ENCODE peak calls at places on chromosome 1, in four cellular contexts. One of them, this sample, is unnamed.

GRCh38 chr1:180816132-180816531 is 96.6 kb upstream of the KIAA1614 start:
- DNase-seq in SW480: no peak
- DNase-seq in DMS53: peak
- DNase-seq in smooth muscle cell of the brain vasculature: no peak
- DNase-seq in this sample: no peak

GRCh38 chr1:67645495-67646144 is 39.4 kb upstream of the GADD45A start:
- DNase-seq in SW480: no peak
- DNase-seq in DMS53: peak
- DNase-seq in smooth muscle cell of the brain vasculature: no peak
- DNase-seq in this sample: peak

GRCh38 chr1:240906477-240906876 is 294.5 kb upstream of the GREM2 start:
- DNase-seq in SW480: no peak
- DNase-seq in DMS53: peak
- DNase-seq in smooth muscle cell of the brain vasculature: no peak
- DNase-seq in this sample: no peak

GRCh38 chr1:192529811-192530210 is 45.8 kb upstream of the RGS1 start:
- DNase-seq in SW480: no peak
- DNase-seq in DMS53: no peak
- DNase-seq in smooth muscle cell of the brain vasculature: no peak
- DNase-seq in this sample: no peak

GRCh38 chr1:33257388-33257758 is 1.1 kb downstream of the ZNF362 start:
- DNase-seq in SW480: no peak
- DNase-seq in DMS53: no peak
- DNase-seq in smooth muscle cell of the brain vasculature: no peak
- DNase-seq in this sample: no peak

GRCh38 chr1:23558872-23559135 is 497 bp downstream of the ID3 start:
- DNase-seq in SW480: no peak
- DNase-seq in DMS53: peak
- DNase-seq in smooth muscle cell of the brain vasculature: no peak
- DNase-seq in this sample: no peak

GRCh38 chr1:221149676-221150075 is 270.4 kb downstream of the HLX start:
- DNase-seq in SW480: no peak
- DNase-seq in DMS53: no peak
- DNase-seq in smooth muscle cell of the brain vasculature: no peak
- DNase-seq in this sample: no peak

GRCh38 chr1:176206006-176206960 is 803 bp downstream of the COP1 start:
- DNase-seq in SW480: peak
- DNase-seq in DMS53: peak
- DNase-seq in smooth muscle cell of the brain vasculature: no peak
- DNase-seq in this sample: peak

GRCh38 chr1:43207229-43207853 is 35.2 kb downstream of the CFAP57 start:
- DNase-seq in SW480: peak
- DNase-seq in DMS53: peak
- DNase-seq in smooth muscle cell of the brain vasculature: no peak
- DNase-seq in this sample: no peak

GRCh38 chr1:226626577-226626956 is 78.0 kb downstream of the STUM start:
- DNase-seq in SW480: peak
- DNase-seq in DMS53: peak
- DNase-seq in smooth muscle cell of the brain vasculature: no peak
- DNase-seq in this sample: peak

GRCh38 chr1:2976180-2976562 is 45.1 kb upstream of the ACTRT2 start:
- DNase-seq in SW480: no peak
- DNase-seq in DMS53: no peak
- DNase-seq in smooth muscle cell of the brain vasculature: no peak
- DNase-seq in this sample: no peak

GRCh38 chr1:110174961-110175360 is 24.7 kb downstream of the SLC6A17 start:
- DNase-seq in SW480: no peak
- DNase-seq in DMS53: no peak
- DNase-seq in smooth muscle cell of the brain vasculature: no peak
- DNase-seq in this sample: no peak

GRCh38 chr1:155012052-155012546 is 9.5 kb downstream of the ZBTB7B start:
- DNase-seq in SW480: no peak
- DNase-seq in DMS53: no peak
- DNase-seq in smooth muscle cell of the brain vasculature: no peak
- DNase-seq in this sample: no peak

GRCh38 chr1:227776277-227776676 is 39.2 kb upstream of the PRSS38 start:
- DNase-seq in SW480: no peak
- DNase-seq in DMS53: no peak
- DNase-seq in smooth muscle cell of the brain vasculature: no peak
- DNase-seq in this sample: no peak

GRCh38 chr1:16727190-16728111 is 12.9 kb upstream of the RNU1-4 start:
- DNase-seq in SW480: peak
- DNase-seq in DMS53: peak
- DNase-seq in smooth muscle cell of the brain vasculature: no peak
- DNase-seq in this sample: peak

GRCh38 chr1:16162163-16162822 is 6.4 kb upstream of the EPHA2 start:
- DNase-seq in SW480: peak
- DNase-seq in DMS53: no peak
- DNase-seq in smooth muscle cell of the brain vasculature: no peak
- DNase-seq in this sample: no peak

GRCh38 chr1:2929335-2929734 is 91.9 kb upstream of the ACTRT2 start:
- DNase-seq in SW480: no peak
- DNase-seq in DMS53: no peak
- DNase-seq in smooth muscle cell of the brain vasculature: no peak
- DNase-seq in this sample: no peak

GRCh38 chr1:205317311-205317917 is 4.1 kb downstream of the NUAK2 start:
- DNase-seq in SW480: peak
- DNase-seq in DMS53: peak
- DNase-seq in smooth muscle cell of the brain vasculature: no peak
- DNase-seq in this sample: peak

GRCh38 chr1:246572795-246573194 is 6.5 kb downstream of the CNST start:
- DNase-seq in SW480: no peak
- DNase-seq in DMS53: no peak
- DNase-seq in smooth muscle cell of the brain vasculature: no peak
- DNase-seq in this sample: no peak

GRCh38 chr1:26784023-26784871 is 3.5 kb upstream of the PIGV start:
- DNase-seq in SW480: peak
- DNase-seq in DMS53: peak
- DNase-seq in smooth muscle cell of the brain vasculature: peak
- DNase-seq in this sample: peak

GRCh38 chr1:175702079-175702795 is 41.2 kb downstream of the TNR start:
- DNase-seq in SW480: no peak
- DNase-seq in DMS53: no peak
- DNase-seq in smooth muscle cell of the brain vasculature: no peak
- DNase-seq in this sample: no peak

GRCh38 chr1:116909511-116910378 is at the start of gene PTGFRN:
- DNase-seq in SW480: peak
- DNase-seq in DMS53: peak
- DNase-seq in smooth muscle cell of the brain vasculature: peak
- DNase-seq in this sample: no peak

GRCh38 chr1:111320066-111320879 is 29.6 kb downstream of the CHIA start:
- DNase-seq in SW480: no peak
- DNase-seq in DMS53: no peak
- DNase-seq in smooth muscle cell of the brain vasculature: no peak
- DNase-seq in this sample: no peak

GRCh38 chr1:16324456-16324890 is 27.8 kb downstream of the FBXO42 start:
- DNase-seq in SW480: no peak
- DNase-seq in DMS53: peak
- DNase-seq in smooth muscle cell of the brain vasculature: peak
- DNase-seq in this sample: no peak

GRCh38 chr1:41033272-41033671 is 11.7 kb upstream of the SLFNL1 start:
- DNase-seq in SW480: no peak
- DNase-seq in DMS53: no peak
- DNase-seq in smooth muscle cell of the brain vasculature: no peak
- DNase-seq in this sample: no peak

GRCh38 chr1:100321098-100321493 is 31.2 kb upstream of the CDC14A start:
- DNase-seq in SW480: no peak
- DNase-seq in DMS53: no peak
- DNase-seq in smooth muscle cell of the brain vasculature: no peak
- DNase-seq in this sample: no peak

GRCh38 chr1:246069581-246069980 is 437.5 kb downstream of the SMYD3 start:
- DNase-seq in SW480: no peak
- DNase-seq in DMS53: no peak
- DNase-seq in smooth muscle cell of the brain vasculature: no peak
- DNase-seq in this sample: no peak

GRCh38 chr1:94925561-94926364 is 1.1 kb downstream of the CNN3 start:
- DNase-seq in SW480: peak
- DNase-seq in DMS53: peak
- DNase-seq in smooth muscle cell of the brain vasculature: peak
- DNase-seq in this sample: peak

GRCh38 chr1:14320518-14320917 is 278.0 kb upstream of the KAZN start:
- DNase-seq in SW480: no peak
- DNase-seq in DMS53: no peak
- DNase-seq in smooth muscle cell of the brain vasculature: no peak
- DNase-seq in this sample: no peak

GRCh38 chr1:37682334-37682987 is 9.9 kb upstream of the CDCA8 start:
- DNase-seq in SW480: peak
- DNase-seq in DMS53: peak
- DNase-seq in smooth muscle cell of the brain vasculature: no peak
- DNase-seq in this sample: peak